ENCODE peak calls at places on chromosomes 5 and 9, in four cellular contexts. A is WTC11, V is K562, O is GM12878. S is an unnamed sample.

GRCh38 chr9:2722715-2723114 is 5.4 kb downstream of the KCNV2 start:
- DNase-seq in A (no peak), V (no peak), O (no peak), S (peak)

GRCh38 chr9:93659044-93659836 is 82.9 kb downstream of the PHF2 start:
- DNase-seq in A (peak), V (no peak), O (no peak), S (no peak)

GRCh38 chr5:65734921-65735320 is 12.9 kb downstream of the NLN start:
- DNase-seq in A (no peak), V (no peak), O (no peak), S (no peak)

GRCh38 chr9:95876595-95876994 is 1.1 kb downstream of the ERCC6L2 start:
- DNase-seq in A (no peak), V (peak), O (no peak), S (peak)

GRCh38 chr5:17441351-17441750 is 56.7 kb upstream of the TAF11L2 start:
- DNase-seq in A (no peak), V (no peak), O (no peak), S (no peak)

GRCh38 chr5:10863763-10864383 is 102.8 kb upstream of the DAP start:
- DNase-seq in A (peak), V (peak), O (peak), S (peak)

GRCh38 chr5:135138116-135138850 is 104.3 kb upstream of the PITX1 start:
- DNase-seq in A (no peak), V (no peak), O (no peak), S (no peak)

GRCh38 chr5:34042302-34042701 is 711 bp downstream of the C1QTNF3 start:
- DNase-seq in A (no peak), V (no peak), O (no peak), S (no peak)

GRCh38 chr9:99411068-99411467 is 189.0 kb downstream of the SEC61B start:
- DNase-seq in A (no peak), V (no peak), O (no peak), S (no peak)

GRCh38 chr5:178266581-178266980 is 34.0 kb upstream of the PHYKPL start:
- DNase-seq in A (no peak), V (no peak), O (no peak), S (no peak)

GRCh38 chr5:93665649-93666048 is 75.8 kb downstream of the POU5F2 start:
- DNase-seq in A (no peak), V (no peak), O (no peak), S (no peak)

GRCh38 chr5:67814569-67815311 is 400.8 kb upstream of the PIK3R1 start:
- DNase-seq in A (no peak), V (no peak), O (no peak), S (no peak)

GRCh38 chr5:3022665-3023064 is 271.2 kb upstream of the IRX2 start:
- DNase-seq in A (no peak), V (no peak), O (no peak), S (no peak)

GRCh38 chr5:173888473-173889135 is 455 bp downstream of the CPEB4 start:
- DNase-seq in A (peak), V (no peak), O (no peak), S (no peak)

GRCh38 chr9:133707761-133708122 is 30.4 kb downstream of the SARDH start:
- DNase-seq in A (no peak), V (no peak), O (no peak), S (no peak)

DNA sequence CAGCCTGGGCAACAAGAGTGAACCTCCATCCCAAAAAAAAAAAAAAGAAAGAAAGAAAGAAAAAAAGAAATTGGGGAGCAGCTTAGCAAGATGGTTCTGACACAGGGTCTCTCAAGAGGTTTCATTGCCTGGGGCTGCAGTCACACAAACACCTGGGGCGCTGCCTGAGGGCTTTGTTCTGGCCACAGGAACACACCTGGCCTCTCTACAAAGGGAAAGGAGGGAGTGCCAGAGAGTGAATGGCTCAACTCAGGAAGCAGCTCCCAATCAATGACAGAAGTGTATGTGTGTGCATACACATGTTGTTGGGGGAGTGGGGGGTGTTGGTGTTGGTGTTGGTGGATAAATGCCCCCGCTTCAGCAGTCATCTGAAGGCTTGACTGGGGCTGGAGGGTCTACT is 32.4 kb upstream of the CTNNA1 start:
- DNase-seq in A (no peak), V (no peak), O (no peak), S (no peak)
- TF ChIP-seq ETV6 in A (no peak), V (no peak), O (no peak), S (no peak)

GRCh38 chr5:116814656-116815055 is 240.0 kb upstream of the SEMA6A start:
- DNase-seq in A (no peak), V (no peak), O (no peak), S (no peak)
- TF ChIP-seq ETV6 in A (no peak), V (no peak), O (no peak), S (no peak)

GRCh38 chr5:923473-923873 is 30.8 kb downstream of the TRIP13 start:
- DNase-seq in A (peak), V (peak), O (no peak), S (peak)

GRCh38 chr5:926416-927171 is 33.9 kb downstream of the TRIP13 start:
- DNase-seq in A (peak), V (no peak), O (no peak), S (no peak)

GRCh38 chr5:929596-929995 is 36.9 kb downstream of the TRIP13 start:
- DNase-seq in A (no peak), V (no peak), O (no peak), S (no peak)

GRCh38 chr5:930853-931252 is 38.2 kb downstream of the TRIP13 start:
- DNase-seq in A (no peak), V (no peak), O (no peak), S (no peak)

GRCh38 chr5:927172-928015 is 34.7 kb downstream of the TRIP13 start:
- DNase-seq in A (no peak), V (no peak), O (no peak), S (no peak)
- TF ChIP-seq ETV6 in A (no peak), V (no peak), O (no peak), S (no peak)

GRCh38 chr9:106324596-106325280 is 538.2 kb upstream of the ZNF462 start:
- DNase-seq in A (no peak), V (no peak), O (no peak), S (no peak)
- TF ChIP-seq ETV6 in A (no peak), V (no peak), O (no peak), S (no peak)

GRCh38 chr9:131470581-131470991 is 32.1 kb upstream of the POMT1 start:
- DNase-seq in A (no peak), V (no peak), O (no peak), S (no peak)

GRCh38 chr9:131475111-131475955 is 27.4 kb upstream of the POMT1 start:
- DNase-seq in A (no peak), V (no peak), O (no peak), S (no peak)

GRCh38 chr9:131473891-131474290 is 28.8 kb upstream of the POMT1 start:
- DNase-seq in A (no peak), V (no peak), O (no peak), S (no peak)

GRCh38 chr9:131474711-131475110 is 28.0 kb upstream of the POMT1 start:
- DNase-seq in A (no peak), V (no peak), O (no peak), S (no peak)

GRCh38 chr9:131473198-131473885 is 29.4 kb upstream of the POMT1 start:
- DNase-seq in A (no peak), V (no peak), O (no peak), S (peak)
- TF ChIP-seq ETV6 in A (no peak), V (no peak), O (no peak), S (no peak)

GRCh38 chr5:12250454-12250853 is 346.2 kb upstream of the CTNND2 start:
- DNase-seq in A (no peak), V (no peak), O (no peak), S (no peak)

GRCh38 chr5:12245429-12245828 is 341.2 kb upstream of the CTNND2 start:
- DNase-seq in A (no peak), V (no peak), O (no peak), S (no peak)

GRCh38 chr5:12246016-12246415 is 341.8 kb upstream of the CTNND2 start:
- DNase-seq in A (no peak), V (no peak), O (no peak), S (no peak)

GRCh38 chr5:12242960-12243888 is 339.0 kb upstream of the CTNND2 start:
- DNase-seq in A (no peak), V (no peak), O (no peak), S (no peak)

GRCh38 chr5:12248831-12249230 is 344.6 kb upstream of the CTNND2 start:
- DNase-seq in A (no peak), V (no peak), O (no peak), S (no peak)
- TF ChIP-seq ETV6 in A (no peak), V (no peak), O (no peak), S (no peak)